ENCODE peak calls at places on chromosome 14, in ten cellular contexts. B is K562; O is fibroblast of the aortic adventitia; R is adrenal gland; N is fibroblast of pulmonary artery; Z is PC-3; M is adipocyte; L is dorsolateral prefrontal cortex; I is tibial artery; E is CD4-positive, CD25-positive, alpha-beta regulatory T cell. P is an unnamed sample.

GRCh38 chr14:105307052-105307727 is 6.4 kb upstream of the BRF1 start:
- DNase-seq in M (no peak), N (no peak), B (no peak), I (no peak), Z (no peak), L (no peak), O (no peak), E (no peak), R (no peak), P (no peak)

GRCh38 chr14:71539660-71540285 is 392.5 kb upstream of the RGS6 start:
- DNase-seq in R (no peak), I (no peak), N (no peak), B (no peak), Z (no peak), O (no peak), M (peak; percentile 23), E (no peak), L (peak; percentile 62), P (peak; percentile 11)

GRCh38 chr14:81509838-81510452 is 23.7 kb downstream of the SEL1L start:
- DNase-seq in N (no peak), E (no peak), I (no peak), Z (no peak), O (peak; percentile 19), L (no peak), B (no peak), R (no peak), M (no peak), P (no peak)

GRCh38 chr14:74754157-74754556 is 9.0 kb upstream of the YLPM1 start:
- DNase-seq in M (peak; percentile 23), O (no peak), L (no peak), E (no peak), R (no peak), Z (no peak), I (no peak), N (no peak), B (no peak), P (no peak)

GRCh38 chr14:89284368-89285058 is 132.5 kb downstream of the FOXN3 start:
- DNase-seq in I (no peak), Z (no peak), L (no peak), E (no peak), R (no peak), O (peak; percentile 92), B (no peak), N (peak; percentile 14), M (peak; percentile 53), P (no peak)

GRCh38 chr14:70472253-70473159 is 20.5 kb downstream of the ADAM21 start:
- DNase-seq in I (no peak), L (no peak), E (peak; percentile 31), M (no peak), R (no peak), Z (no peak), N (no peak), B (no peak), O (no peak), P (no peak)

GRCh38 chr14:21913759-21914158 is 240.1 kb upstream of the OR4E1 start:
- DNase-seq in B (peak; percentile 27), Z (peak; percentile 90), M (peak; percentile 16), E (peak; percentile 94), I (peak; percentile 33), O (peak; percentile 63), N (peak; percentile 79), L (no peak), R (peak; percentile 41), P (peak; percentile 80)

GRCh38 chr14:94481468-94482131 is 5.6 kb upstream of the SERPINA9 start:
- DNase-seq in R (no peak), I (no peak), E (no peak), Z (no peak), M (peak; percentile 56), O (peak; percentile 4), L (no peak), N (peak; percentile 14), B (no peak), P (no peak)

GRCh38 chr14:82182646-82183045 is 649.0 kb upstream of the SEL1L start:
- DNase-seq in B (no peak), N (no peak), Z (no peak), L (no peak), M (no peak), R (no peak), I (no peak), O (no peak), E (no peak), P (no peak)

GRCh38 chr14:71372411-71372838 is 465.2 kb downstream of the PCNX1 start:
- DNase-seq in Z (peak; percentile 91), L (no peak), R (no peak), O (peak; percentile 76), B (no peak), E (no peak), N (peak; percentile 84), M (peak; percentile 83), I (no peak), P (no peak)

GRCh38 chr14:68682166-68683103 is 110.4 kb downstream of the ZFP36L1 start:
- DNase-seq in E (peak; percentile 83), O (peak; percentile 100), B (no peak), N (peak; percentile 99), I (peak; percentile 77), L (no peak), Z (peak; percentile 95), R (peak; percentile 69), M (peak; percentile 95), P (peak; percentile 95)

GRCh38 chr14:87161502-87161901 is 831.5 kb downstream of the GALC start:
- DNase-seq in O (no peak), R (no peak), N (no peak), B (no peak), Z (no peak), I (no peak), L (no peak), M (no peak), E (no peak), P (no peak)

GRCh38 chr14:55383541-55384140 is 28.0 kb downstream of the ATG14 start:
- DNase-seq in L (no peak), N (no peak), M (no peak), I (no peak), B (peak; percentile 69), R (no peak), O (no peak), E (no peak), Z (no peak), P (no peak)
- H3K4me3 ChIP-seq in L (no peak overlapping the region), N (no peak overlapping the region), M (no peak overlapping the region), I (no peak overlapping the region), B (no peak overlapping the region), R (no peak overlapping the region), O (no peak overlapping the region), E (no peak overlapping the region), Z (no peak overlapping the region), P (no peak overlapping the region)

DNA sequence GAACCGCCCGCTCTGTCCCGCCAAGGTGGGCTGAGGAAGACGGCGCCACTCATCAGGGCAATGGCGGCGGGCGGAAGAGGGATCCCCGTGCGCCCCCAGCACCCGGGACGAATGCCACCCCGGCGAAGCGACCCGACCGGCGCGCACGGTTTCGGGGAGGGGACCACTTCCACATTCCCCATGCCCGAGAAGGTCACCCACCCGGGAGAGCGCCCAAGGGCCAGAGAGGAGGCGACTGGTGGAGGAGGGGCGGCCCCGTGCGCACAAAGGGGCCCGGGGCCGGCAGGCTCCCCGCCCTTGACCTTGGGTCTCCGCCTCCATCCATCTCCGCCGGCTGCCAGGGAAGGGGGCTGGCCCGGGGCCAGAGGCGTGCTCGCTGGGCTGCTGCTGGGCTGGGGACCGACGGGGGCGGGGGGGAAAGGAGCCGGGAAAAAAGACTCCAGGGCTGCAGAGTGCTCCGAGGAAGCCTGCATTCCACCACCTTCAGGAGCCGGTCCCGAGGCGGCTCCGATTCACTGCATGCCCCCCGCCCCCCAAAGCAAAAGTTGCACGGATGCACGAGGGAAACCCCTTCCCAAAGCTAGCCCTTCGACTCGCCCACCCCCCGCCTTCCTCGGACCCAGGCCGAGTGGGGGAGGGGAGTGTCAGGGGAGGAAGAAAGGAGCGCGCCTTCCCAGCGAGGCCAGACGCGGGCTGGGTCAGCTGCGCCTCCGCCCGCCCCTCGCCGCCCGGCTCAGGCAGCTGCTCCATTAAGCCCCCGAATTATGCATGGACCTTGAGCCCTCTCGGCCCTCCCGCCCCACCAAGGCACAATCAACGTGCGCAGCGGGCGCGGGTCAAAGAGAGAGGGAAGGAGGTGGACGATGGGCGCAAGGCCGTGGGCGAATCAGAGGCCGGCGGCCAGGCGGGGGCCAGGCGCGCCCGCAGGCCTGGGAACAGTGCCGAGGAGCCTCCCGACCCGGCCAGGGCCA is 26.2 kb downstream of the BCL11B start:
- DNase-seq in B (no peak), N (no peak), R (no peak), M (no peak), I (no peak), Z (no peak), O (no peak), E (peak; percentile 42), L (no peak), P (no peak)
- H3K4me3 ChIP-seq in B (no peak overlapping the region), N (no peak overlapping the region), R (no peak overlapping the region), M (no peak overlapping the region), I (no peak overlapping the region), Z (no peak overlapping the region), O (no peak overlapping the region), E (peak overlapping the region; percentile 92), L (peak overlapping the region; percentile 17), P (no peak overlapping the region)

GRCh38 chr14:77023001-77023996 is 5.2 kb downstream of the IRF2BPL start:
- DNase-seq in O (peak; percentile 55), E (no peak), B (no peak), L (peak; percentile 54), N (peak; percentile 57), Z (peak; percentile 61), R (no peak), M (peak; percentile 73), I (peak; percentile 48), P (no peak)
- H3K4me3 ChIP-seq in O (peak overlapping the region; percentile 38), E (no peak overlapping the region), B (no peak overlapping the region), L (peak overlapping the region; percentile 67), N (peak overlapping the region; percentile 94), Z (peak overlapping the region; percentile 99), R (no peak overlapping the region), M (peak overlapping the region; percentile 89), I (peak overlapping the region; percentile 82), P (no peak overlapping the region)

GRCh38 chr14:20499881-20500280 is 5.5 kb upstream of the RNASE10 start:
- DNase-seq in Z (no peak), E (no peak), O (no peak), L (no peak), B (no peak), N (no peak), I (no peak), R (no peak), M (no peak), P (no peak)

GRCh38 chr14:20494935-20495766 is 10.2 kb upstream of the RNASE10 start:
- DNase-seq in I (no peak), E (no peak), O (peak; percentile 70), B (no peak), N (peak; percentile 71), R (no peak), Z (peak; percentile 93), M (no peak), L (no peak), P (peak; percentile 76)

GRCh38 chr14:20501346-20501745 is 4.0 kb upstream of the RNASE10 start:
- DNase-seq in I (no peak), N (peak; percentile 77), L (no peak), B (no peak), E (no peak), O (peak; percentile 61), Z (peak; percentile 89), R (no peak), M (peak; percentile 53), P (no peak)

GRCh38 chr14:20498622-20499021 is 6.7 kb upstream of the RNASE10 start:
- DNase-seq in M (no peak), E (no peak), L (no peak), Z (no peak), O (no peak), N (no peak), I (no peak), R (no peak), B (no peak), P (peak; percentile 85)

DNA sequence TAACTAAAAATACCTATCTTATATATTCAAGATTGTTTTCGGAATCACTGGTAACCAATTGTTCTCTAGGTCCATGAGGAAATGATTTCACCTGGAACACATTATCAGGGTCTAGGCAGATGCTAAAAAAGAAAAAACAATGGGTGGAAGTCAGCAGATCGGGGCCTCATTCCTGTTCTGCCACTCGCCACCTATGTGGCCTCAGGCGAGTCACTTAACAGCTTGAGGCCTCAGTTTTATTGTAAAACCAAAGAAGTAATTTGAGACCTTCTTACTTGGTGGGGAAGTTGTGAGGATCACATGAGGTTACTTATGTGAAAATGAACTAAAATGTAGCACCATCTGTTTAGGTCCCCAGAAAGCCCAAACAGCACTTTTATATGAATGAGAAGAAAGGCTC is 6.2 kb upstream of the RNASE10 start:
- DNase-seq in R (no peak), E (no peak), Z (peak; percentile 68), M (no peak), O (no peak), L (no peak), B (no peak), N (no peak), I (no peak), P (peak; percentile 86)
- H3K4me3 ChIP-seq in R (no peak overlapping the region), E (no peak overlapping the region), Z (no peak overlapping the region), M (no peak overlapping the region), O (no peak overlapping the region), L (no peak overlapping the region), B (no peak overlapping the region), N (no peak overlapping the region), I (no peak overlapping the region), P (no peak overlapping the region)

P was measured in NB4.